ENCODE peak calls at places on chromosomes 11 and 22, in eight cellular contexts. One of them, this sample, is unnamed.

GRCh38 chr22:33054276-33054675 is 3.9 kb downstream of the SYN3 start:
- DNase-seq in GM23338: peak; percentile 73
- DNase-seq in mesenchymal stem cell: no peak
- DNase-seq in DND-41: no peak
- DNase-seq in heart left ventricle: no peak
- DNase-seq in upper lobe of right lung: no peak
- DNase-seq in PC-3: no peak
- DNase-seq in neural progenitor cell: no peak
- DNase-seq in this sample: no peak

GRCh38 chr11:36684840-36685800 is 87.1 kb upstream of the RAG2 start:
- DNase-seq in heart left ventricle: no peak
- DNase-seq in PC-3: no peak
- DNase-seq in mesenchymal stem cell: no peak
- DNase-seq in GM23338: no peak
- DNase-seq in neural progenitor cell: no peak
- DNase-seq in upper lobe of right lung: no peak
- DNase-seq in DND-41: peak; percentile 97
- DNase-seq in this sample: no peak

GRCh38 chr11:5204787-5205186 is 4.3 kb upstream of the OR51V1 start:
- DNase-seq in heart left ventricle: no peak
- DNase-seq in neural progenitor cell: peak; percentile 78
- DNase-seq in PC-3: peak; percentile 59
- DNase-seq in mesenchymal stem cell: peak; percentile 77
- DNase-seq in upper lobe of right lung: no peak
- DNase-seq in DND-41: no peak
- DNase-seq in GM23338: peak; percentile 81
- DNase-seq in this sample: no peak

GRCh38 chr11:113373981-113374560 is 13.5 kb upstream of the ANKK1 start:
- DNase-seq in DND-41: no peak
- DNase-seq in GM23338: no peak
- DNase-seq in heart left ventricle: no peak
- DNase-seq in PC-3: no peak
- DNase-seq in upper lobe of right lung: no peak
- DNase-seq in neural progenitor cell: no peak
- DNase-seq in mesenchymal stem cell: no peak
- DNase-seq in this sample: no peak

GRCh38 chr22:24230911-24231656 is 13.8 kb downstream of the GGT5 start:
- DNase-seq in DND-41: peak; percentile 55
- DNase-seq in heart left ventricle: peak; percentile 50
- DNase-seq in PC-3: no peak
- DNase-seq in neural progenitor cell: peak; percentile 71
- DNase-seq in upper lobe of right lung: peak; percentile 87
- DNase-seq in GM23338: peak; percentile 88
- DNase-seq in mesenchymal stem cell: no peak
- DNase-seq in this sample: peak; percentile 70

GRCh38 chr11:6667733-6668374 is 12.2 kb upstream of the DCHS1 start:
- DNase-seq in PC-3: peak; percentile 52
- DNase-seq in heart left ventricle: no peak
- DNase-seq in upper lobe of right lung: no peak
- DNase-seq in neural progenitor cell: peak; percentile 27
- DNase-seq in GM23338: peak; percentile 77
- DNase-seq in mesenchymal stem cell: peak; percentile 47
- DNase-seq in DND-41: peak; percentile 26
- DNase-seq in this sample: no peak

GRCh38 chr11:88383446-88383845 is 45.9 kb upstream of the CTSC start:
- DNase-seq in GM23338: no peak
- DNase-seq in mesenchymal stem cell: no peak
- DNase-seq in neural progenitor cell: no peak
- DNase-seq in PC-3: peak; percentile 48
- DNase-seq in heart left ventricle: no peak
- DNase-seq in upper lobe of right lung: no peak
- DNase-seq in DND-41: no peak
- DNase-seq in this sample: no peak

GRCh38 chr22:20111045-20111688 is 4.7 kb upstream of the RANBP1 start:
- DNase-seq in neural progenitor cell: peak; percentile 69
- DNase-seq in upper lobe of right lung: no peak
- DNase-seq in heart left ventricle: peak; percentile 24
- DNase-seq in DND-41: peak; percentile 75
- DNase-seq in GM23338: peak; percentile 78
- DNase-seq in PC-3: peak; percentile 26
- DNase-seq in mesenchymal stem cell: peak; percentile 44
- DNase-seq in this sample: no peak

GRCh38 chr11:57762235-57762866 is 749 bp downstream of the CTNND1 start:
- DNase-seq in PC-3: peak; percentile 23
- DNase-seq in mesenchymal stem cell: peak; percentile 22
- DNase-seq in DND-41: no peak
- DNase-seq in GM23338: no peak
- DNase-seq in heart left ventricle: no peak
- DNase-seq in upper lobe of right lung: no peak
- DNase-seq in neural progenitor cell: peak; percentile 35
- DNase-seq in this sample: no peak
- H3K27ac ChIP-seq in PC-3: peak overlapping the region; percentile 84
- H3K27ac ChIP-seq in mesenchymal stem cell: peak overlapping the region; percentile 10
- H3K27ac ChIP-seq in DND-41: peak overlapping the region; percentile 6
- H3K27ac ChIP-seq in GM23338: peak overlapping the region; percentile 98
- H3K27ac ChIP-seq in heart left ventricle: peak overlapping the region; percentile 84
- H3K27ac ChIP-seq in upper lobe of right lung: peak overlapping the region; percentile 85
- H3K27ac ChIP-seq in neural progenitor cell: peak overlapping the region; percentile 96
- H3K27ac ChIP-seq in this sample: peak overlapping the region; percentile 97

GRCh38 chr11:76512851-76513653 is 68.2 kb downstream of the EMSY start:
- DNase-seq in GM23338: peak; percentile 31
- DNase-seq in heart left ventricle: no peak
- DNase-seq in upper lobe of right lung: no peak
- DNase-seq in PC-3: peak; percentile 42
- DNase-seq in DND-41: no peak
- DNase-seq in neural progenitor cell: peak; percentile 20
- DNase-seq in mesenchymal stem cell: peak; percentile 62
- DNase-seq in this sample: no peak

GRCh38 chr11:76513654-76514034 is 68.8 kb downstream of the EMSY start:
- DNase-seq in neural progenitor cell: no peak
- DNase-seq in upper lobe of right lung: no peak
- DNase-seq in mesenchymal stem cell: no peak
- DNase-seq in DND-41: no peak
- DNase-seq in heart left ventricle: no peak
- DNase-seq in PC-3: no peak
- DNase-seq in GM23338: no peak
- DNase-seq in this sample: no peak

GRCh38 chr11:76506833-76507232 is 62.0 kb downstream of the EMSY start:
- DNase-seq in PC-3: no peak
- DNase-seq in GM23338: no peak
- DNase-seq in DND-41: no peak
- DNase-seq in heart left ventricle: no peak
- DNase-seq in upper lobe of right lung: no peak
- DNase-seq in mesenchymal stem cell: no peak
- DNase-seq in neural progenitor cell: no peak
- DNase-seq in this sample: no peak

GRCh38 chr11:76515494-76515893 is 70.7 kb downstream of the EMSY start:
- DNase-seq in neural progenitor cell: no peak
- DNase-seq in upper lobe of right lung: no peak
- DNase-seq in DND-41: no peak
- DNase-seq in GM23338: no peak
- DNase-seq in mesenchymal stem cell: no peak
- DNase-seq in heart left ventricle: no peak
- DNase-seq in PC-3: no peak
- DNase-seq in this sample: no peak

GRCh38 chr11:76510060-76511047 is 65.5 kb downstream of the EMSY start:
- DNase-seq in neural progenitor cell: peak; percentile 57
- DNase-seq in GM23338: peak; percentile 81
- DNase-seq in upper lobe of right lung: no peak
- DNase-seq in PC-3: no peak
- DNase-seq in mesenchymal stem cell: peak; percentile 32
- DNase-seq in DND-41: no peak
- DNase-seq in heart left ventricle: no peak
- DNase-seq in this sample: no peak
- H3K27ac ChIP-seq in neural progenitor cell: peak overlapping the region; percentile 58
- H3K27ac ChIP-seq in GM23338: peak overlapping the region; percentile 53
- H3K27ac ChIP-seq in upper lobe of right lung: no peak overlapping the region
- H3K27ac ChIP-seq in PC-3: no peak overlapping the region
- H3K27ac ChIP-seq in mesenchymal stem cell: peak overlapping the region; percentile 82
- H3K27ac ChIP-seq in DND-41: no peak overlapping the region
- H3K27ac ChIP-seq in heart left ventricle: no peak overlapping the region
- H3K27ac ChIP-seq in this sample: no peak overlapping the region

GRCh38 chr11:63873381-63873780 is 34.5 kb downstream of the MARK2 start:
- DNase-seq in neural progenitor cell: no peak
- DNase-seq in heart left ventricle: no peak
- DNase-seq in GM23338: no peak
- DNase-seq in PC-3: no peak
- DNase-seq in mesenchymal stem cell: no peak
- DNase-seq in DND-41: no peak
- DNase-seq in upper lobe of right lung: no peak
- DNase-seq in this sample: no peak

GRCh38 chr11:63872833-63873201 is 33.9 kb downstream of the MARK2 start:
- DNase-seq in mesenchymal stem cell: no peak
- DNase-seq in upper lobe of right lung: no peak
- DNase-seq in heart left ventricle: peak; percentile 49
- DNase-seq in neural progenitor cell: no peak
- DNase-seq in PC-3: no peak
- DNase-seq in GM23338: no peak
- DNase-seq in DND-41: no peak
- DNase-seq in this sample: no peak

GRCh38 chr11:63870351-63871197 is 31.7 kb downstream of the MARK2 start:
- DNase-seq in GM23338: no peak
- DNase-seq in upper lobe of right lung: no peak
- DNase-seq in heart left ventricle: no peak
- DNase-seq in PC-3: no peak
- DNase-seq in neural progenitor cell: no peak
- DNase-seq in mesenchymal stem cell: peak; percentile 48
- DNase-seq in DND-41: no peak
- DNase-seq in this sample: no peak

GRCh38 chr11:63874511-63874910 is 35.6 kb downstream of the MARK2 start:
- DNase-seq in GM23338: no peak
- DNase-seq in neural progenitor cell: no peak
- DNase-seq in upper lobe of right lung: no peak
- DNase-seq in DND-41: no peak
- DNase-seq in mesenchymal stem cell: no peak
- DNase-seq in heart left ventricle: peak; percentile 58
- DNase-seq in PC-3: no peak
- DNase-seq in this sample: no peak

DNA sequence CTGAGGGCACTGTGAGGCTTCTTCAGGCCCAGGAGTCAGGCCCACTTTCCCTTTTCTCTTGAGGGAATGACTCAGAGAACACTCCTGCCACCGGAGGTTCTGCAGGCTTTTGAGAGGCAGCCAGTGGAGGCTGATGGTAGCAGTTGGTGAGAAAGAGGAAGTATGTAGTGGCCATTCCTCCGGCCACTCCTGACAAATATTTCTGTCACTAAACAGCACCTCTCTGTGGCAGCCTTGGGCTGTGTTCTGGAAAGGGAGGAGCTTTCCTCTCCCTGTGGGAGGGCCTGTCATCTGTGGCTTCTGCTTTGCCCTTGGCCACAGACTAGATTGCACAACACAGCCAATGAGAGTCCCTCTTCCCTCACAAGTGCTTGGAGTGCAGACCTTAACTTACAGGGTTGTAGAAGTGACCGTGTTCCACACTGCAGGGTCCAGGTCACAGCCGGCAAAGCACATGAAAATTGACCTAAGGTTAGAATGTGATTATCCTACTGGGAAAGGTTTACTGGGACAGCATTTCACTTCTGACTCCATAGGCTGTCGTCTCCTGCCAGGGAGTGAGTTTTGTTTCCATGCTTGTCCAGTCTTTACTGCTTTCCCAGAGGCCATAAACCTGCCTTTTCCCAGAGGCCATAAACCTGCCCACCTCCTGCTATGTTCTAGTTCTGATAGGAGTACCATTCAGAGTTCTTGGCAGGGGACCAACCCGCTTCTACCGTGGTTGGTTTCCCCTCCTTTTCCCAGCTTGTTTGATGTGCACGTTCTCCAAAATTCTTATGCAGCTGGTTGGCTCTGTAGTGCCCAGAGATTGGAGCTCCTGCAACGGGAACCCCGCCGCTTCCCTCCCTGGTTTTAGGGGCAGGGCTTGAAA is 33.3 kb downstream of the MARK2 start:
- DNase-seq in heart left ventricle: peak; percentile 93
- DNase-seq in PC-3: peak; percentile 99
- DNase-seq in mesenchymal stem cell: peak; percentile 98
- DNase-seq in DND-41: peak; percentile 50
- DNase-seq in upper lobe of right lung: peak; percentile 81
- DNase-seq in neural progenitor cell: peak; percentile 41
- DNase-seq in GM23338: peak; percentile 67
- DNase-seq in this sample: peak; percentile 90
- H3K27ac ChIP-seq in heart left ventricle: peak overlapping the region; percentile 72
- H3K27ac ChIP-seq in PC-3: peak overlapping the region; percentile 50
- H3K27ac ChIP-seq in mesenchymal stem cell: peak overlapping the region; percentile 65
- H3K27ac ChIP-seq in DND-41: no peak overlapping the region
- H3K27ac ChIP-seq in upper lobe of right lung: peak overlapping the region; percentile 42
- H3K27ac ChIP-seq in neural progenitor cell: no peak overlapping the region
- H3K27ac ChIP-seq in GM23338: peak overlapping the region; percentile 8
- H3K27ac ChIP-seq in this sample: peak overlapping the region; percentile 89

GRCh38 chr11:60502221-60502775 is 9.7 kb downstream of the MS4A12 start:
- DNase-seq in upper lobe of right lung: no peak
- DNase-seq in neural progenitor cell: no peak
- DNase-seq in GM23338: no peak
- DNase-seq in DND-41: no peak
- DNase-seq in PC-3: no peak
- DNase-seq in heart left ventricle: no peak
- DNase-seq in mesenchymal stem cell: no peak
- DNase-seq in this sample: no peak

GRCh38 chr11:60498399-60498798 is 5.8 kb downstream of the MS4A12 start:
- DNase-seq in neural progenitor cell: no peak
- DNase-seq in GM23338: no peak
- DNase-seq in DND-41: no peak
- DNase-seq in mesenchymal stem cell: no peak
- DNase-seq in PC-3: no peak
- DNase-seq in upper lobe of right lung: no peak
- DNase-seq in heart left ventricle: no peak
- DNase-seq in this sample: no peak

GRCh38 chr11:60498853-60499252 is 6.3 kb downstream of the MS4A12 start:
- DNase-seq in neural progenitor cell: no peak
- DNase-seq in PC-3: no peak
- DNase-seq in heart left ventricle: no peak
- DNase-seq in upper lobe of right lung: no peak
- DNase-seq in DND-41: no peak
- DNase-seq in mesenchymal stem cell: no peak
- DNase-seq in GM23338: no peak
- DNase-seq in this sample: peak; percentile 23

GRCh38 chr11:60504219-60504618 is 11.0 kb upstream of the MS4A13 start:
- DNase-seq in neural progenitor cell: no peak
- DNase-seq in GM23338: no peak
- DNase-seq in PC-3: no peak
- DNase-seq in upper lobe of right lung: no peak
- DNase-seq in heart left ventricle: no peak
- DNase-seq in mesenchymal stem cell: no peak
- DNase-seq in DND-41: no peak
- DNase-seq in this sample: no peak

DNA sequence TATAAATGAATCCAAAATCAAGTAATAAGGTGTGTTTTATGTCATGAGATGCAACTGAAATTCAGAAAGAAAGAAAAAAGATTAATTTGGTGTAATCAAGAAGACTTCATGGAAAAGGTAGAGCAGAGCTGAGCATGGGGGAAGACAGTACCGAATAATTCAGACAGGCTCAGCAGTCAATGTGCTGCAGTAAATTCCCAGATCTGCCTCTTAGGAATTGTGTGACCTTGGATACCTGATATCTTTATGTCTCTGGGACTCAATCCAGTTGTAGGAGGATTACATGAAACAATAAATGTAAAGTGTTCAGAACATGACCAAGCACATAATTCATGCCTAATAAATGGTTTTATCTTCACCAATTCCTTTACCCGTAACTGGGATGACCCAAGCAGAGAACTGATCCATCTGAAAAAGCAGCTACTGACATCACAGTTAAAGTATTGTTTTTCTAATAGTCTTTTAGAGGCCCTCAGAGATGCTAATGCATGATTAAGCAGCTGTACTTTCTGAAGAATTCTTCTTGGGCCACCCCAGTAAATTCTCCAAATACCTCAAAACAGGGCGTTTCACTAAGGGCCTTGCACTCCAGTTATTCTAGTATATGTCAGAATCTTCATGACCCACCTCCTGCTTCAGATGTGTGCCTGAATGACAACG is 7.8 kb downstream of the MS4A12 start:
- DNase-seq in neural progenitor cell: peak; percentile 3
- DNase-seq in upper lobe of right lung: no peak
- DNase-seq in heart left ventricle: no peak
- DNase-seq in mesenchymal stem cell: no peak
- DNase-seq in DND-41: no peak
- DNase-seq in PC-3: no peak
- DNase-seq in GM23338: peak; percentile 83
- DNase-seq in this sample: no peak
- H3K27ac ChIP-seq in neural progenitor cell: no peak overlapping the region
- H3K27ac ChIP-seq in upper lobe of right lung: no peak overlapping the region
- H3K27ac ChIP-seq in heart left ventricle: no peak overlapping the region
- H3K27ac ChIP-seq in mesenchymal stem cell: peak overlapping the region; percentile 95
- H3K27ac ChIP-seq in DND-41: no peak overlapping the region
- H3K27ac ChIP-seq in PC-3: no peak overlapping the region
- H3K27ac ChIP-seq in GM23338: peak overlapping the region; percentile 87
- H3K27ac ChIP-seq in this sample: no peak overlapping the region

This sample was measured in Peyer's patch.